ENCODE peak calls at places on chromosomes 12 and 14, in nine cellular contexts. One of them, this sample, is unnamed. For H3K36me3, the result is how much of the 10 kb centered on the place peaks cover.

GRCh38 chr14:58200480-58200841 is 512 bp downstream of the ACTR10 start:
- DNase-seq in GM23338: no peak
- DNase-seq in HCT116: no peak
- DNase-seq in hepatocyte: no peak
- DNase-seq in GM23248: peak
- DNase-seq in OCI-LY7: no peak
- DNase-seq in PC-3: peak
- DNase-seq in MM.1S: no peak
- DNase-seq in SK-N-SH: no peak
- DNase-seq in this sample: no peak

GRCh38 chr12:79374543-79374942 is 316.2 kb downstream of the PAWR start:
- DNase-seq in GM23338: no peak
- DNase-seq in HCT116: no peak
- DNase-seq in hepatocyte: no peak
- DNase-seq in GM23248: peak
- DNase-seq in OCI-LY7: no peak
- DNase-seq in PC-3: peak
- DNase-seq in MM.1S: no peak
- DNase-seq in SK-N-SH: no peak
- DNase-seq in this sample: no peak

GRCh38 chr12:13436696-13437391 is 240.3 kb downstream of the EMP1 start:
- DNase-seq in GM23338: no peak
- DNase-seq in HCT116: no peak
- DNase-seq in hepatocyte: peak
- DNase-seq in GM23248: peak
- DNase-seq in OCI-LY7: no peak
- DNase-seq in PC-3: no peak
- DNase-seq in MM.1S: no peak
- DNase-seq in SK-N-SH: peak
- DNase-seq in this sample: no peak

GRCh38 chr14:95432152-95433093 is 84.0 kb downstream of the SYNE3 start:
- DNase-seq in GM23338: peak
- DNase-seq in HCT116: no peak
- DNase-seq in hepatocyte: peak
- DNase-seq in GM23248: peak
- DNase-seq in OCI-LY7: peak
- DNase-seq in PC-3: peak
- DNase-seq in MM.1S: no peak
- DNase-seq in SK-N-SH: peak
- DNase-seq in this sample: peak

GRCh38 chr12:84982888-84983287 is 53.2 kb downstream of the TSPAN19 start:
- DNase-seq in GM23338: peak
- DNase-seq in HCT116: no peak
- DNase-seq in hepatocyte: no peak
- DNase-seq in GM23248: no peak
- DNase-seq in OCI-LY7: no peak
- DNase-seq in PC-3: no peak
- DNase-seq in MM.1S: no peak
- DNase-seq in SK-N-SH: no peak
- DNase-seq in this sample: no peak

GRCh38 chr12:39632670-39633069 is 13.1 kb upstream of the ABCD2 start:
- DNase-seq in GM23338: no peak
- DNase-seq in HCT116: no peak
- DNase-seq in hepatocyte: no peak
- DNase-seq in GM23248: peak
- DNase-seq in OCI-LY7: no peak
- DNase-seq in PC-3: no peak
- DNase-seq in MM.1S: no peak
- DNase-seq in SK-N-SH: no peak
- DNase-seq in this sample: no peak

GRCh38 chr12:78931466-78931990 is 67.0 kb downstream of the SYT1 start:
- DNase-seq in GM23338: peak
- DNase-seq in HCT116: no peak
- DNase-seq in hepatocyte: no peak
- DNase-seq in GM23248: no peak
- DNase-seq in OCI-LY7: no peak
- DNase-seq in PC-3: no peak
- DNase-seq in MM.1S: no peak
- DNase-seq in SK-N-SH: peak
- DNase-seq in this sample: peak

GRCh38 chr14:104436741-104437701 is 142.5 kb upstream of the C14orf180 start:
- DNase-seq in GM23338: no peak
- DNase-seq in HCT116: no peak
- DNase-seq in hepatocyte: no peak
- DNase-seq in GM23248: no peak
- DNase-seq in OCI-LY7: no peak
- DNase-seq in PC-3: no peak
- DNase-seq in MM.1S: no peak
- DNase-seq in SK-N-SH: peak
- DNase-seq in this sample: no peak

GRCh38 chr14:99737451-99737951 is 53.4 kb downstream of the CYP46A1 start:
- DNase-seq in GM23338: no peak
- DNase-seq in HCT116: no peak
- DNase-seq in hepatocyte: no peak
- DNase-seq in GM23248: peak
- DNase-seq in OCI-LY7: no peak
- DNase-seq in PC-3: peak
- DNase-seq in MM.1S: no peak
- DNase-seq in SK-N-SH: peak
- DNase-seq in this sample: no peak

GRCh38 chr12:122413516-122414404 is 8.7 kb downstream of the CLIP1 start:
- DNase-seq in GM23338: no peak
- DNase-seq in HCT116: no peak
- DNase-seq in hepatocyte: no peak
- DNase-seq in GM23248: peak
- DNase-seq in OCI-LY7: no peak
- DNase-seq in PC-3: no peak
- DNase-seq in MM.1S: no peak
- DNase-seq in SK-N-SH: no peak
- DNase-seq in this sample: no peak

GRCh38 chr12:6703631-6704030 is 3.0 kb upstream of the PIANP start:
- DNase-seq in GM23338: peak
- DNase-seq in HCT116: no peak
- DNase-seq in hepatocyte: no peak
- DNase-seq in GM23248: peak
- DNase-seq in OCI-LY7: peak
- DNase-seq in PC-3: no peak
- DNase-seq in MM.1S: no peak
- DNase-seq in SK-N-SH: no peak
- DNase-seq in this sample: peak

GRCh38 chr14:95003099-95003960 is 154.0 kb downstream of the DICER1 start:
- DNase-seq in GM23338: no peak
- DNase-seq in HCT116: no peak
- DNase-seq in hepatocyte: no peak
- DNase-seq in GM23248: no peak
- DNase-seq in OCI-LY7: no peak
- DNase-seq in PC-3: no peak
- DNase-seq in MM.1S: no peak
- DNase-seq in SK-N-SH: no peak
- DNase-seq in this sample: no peak

GRCh38 chr14:69615471-69616407 is 4.3 kb downstream of the SUSD6 start:
- DNase-seq in GM23338: no peak
- DNase-seq in HCT116: no peak
- DNase-seq in hepatocyte: no peak
- DNase-seq in GM23248: peak
- DNase-seq in OCI-LY7: peak
- DNase-seq in PC-3: no peak
- DNase-seq in MM.1S: peak
- DNase-seq in SK-N-SH: no peak
- DNase-seq in this sample: no peak

GRCh38 chr12:57215668-57216013 is 953 bp upstream of the NXPH4 start:
- DNase-seq in GM23338: no peak
- DNase-seq in HCT116: no peak
- DNase-seq in hepatocyte: no peak
- DNase-seq in GM23248: peak
- DNase-seq in OCI-LY7: no peak
- DNase-seq in PC-3: peak
- DNase-seq in MM.1S: no peak
- DNase-seq in SK-N-SH: no peak
- DNase-seq in this sample: no peak

GRCh38 chr14:22386924-22387775 is 201.9 kb downstream of the DAD1 start:
- DNase-seq in GM23338: peak
- DNase-seq in HCT116: peak
- DNase-seq in hepatocyte: peak
- DNase-seq in GM23248: peak
- DNase-seq in OCI-LY7: peak
- DNase-seq in PC-3: peak
- DNase-seq in MM.1S: peak
- DNase-seq in SK-N-SH: peak
- DNase-seq in this sample: peak

GRCh38 chr12:106434521-106434920 is 77.0 kb downstream of the POLR3B start:
- DNase-seq in GM23338: no peak
- DNase-seq in HCT116: no peak
- DNase-seq in hepatocyte: no peak
- DNase-seq in GM23248: no peak
- DNase-seq in OCI-LY7: no peak
- DNase-seq in PC-3: no peak
- DNase-seq in MM.1S: no peak
- DNase-seq in SK-N-SH: no peak
- DNase-seq in this sample: no peak

GRCh38 chr12:54407183-54407905 is 11.7 kb downstream of the ITGA5 start:
- DNase-seq in GM23338: no peak
- DNase-seq in HCT116: no peak
- DNase-seq in hepatocyte: no peak
- DNase-seq in GM23248: peak
- DNase-seq in OCI-LY7: no peak
- DNase-seq in PC-3: no peak
- DNase-seq in MM.1S: no peak
- DNase-seq in SK-N-SH: no peak
- DNase-seq in this sample: no peak
- H3K36me3 ChIP-seq in GM23338: under half
- H3K36me3 ChIP-seq in HCT116: under half
- H3K36me3 ChIP-seq in hepatocyte: under half
- H3K36me3 ChIP-seq in GM23248: half or more
- H3K36me3 ChIP-seq in OCI-LY7: under half
- H3K36me3 ChIP-seq in PC-3: under half
- H3K36me3 ChIP-seq in MM.1S: under half
- H3K36me3 ChIP-seq in SK-N-SH: under half
- H3K36me3 ChIP-seq in this sample: under half

DNA sequence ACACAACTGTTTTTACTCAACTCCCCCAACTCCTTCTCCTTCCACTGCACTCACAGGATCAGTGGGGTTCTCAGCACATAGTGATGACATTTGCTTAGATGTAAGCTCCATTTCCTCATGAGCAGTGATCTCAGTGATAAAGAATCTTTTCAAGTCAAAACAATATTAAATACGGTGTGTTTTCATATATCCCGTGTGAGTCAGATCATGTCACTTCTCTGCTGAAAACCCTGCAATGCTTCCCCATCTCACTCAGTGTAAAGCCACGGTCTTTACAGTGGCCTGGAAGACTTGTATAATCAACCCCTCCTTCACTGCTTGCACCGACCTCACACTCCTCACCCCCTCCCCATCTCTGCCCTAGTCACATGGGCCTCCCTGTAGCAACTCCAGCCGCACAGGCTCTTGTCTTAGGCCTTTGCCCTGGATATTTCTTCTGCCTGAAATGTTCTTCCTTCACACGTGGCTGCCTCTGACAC is 149.7 kb upstream of the ARHGAP5 start:
- DNase-seq in GM23338: peak
- DNase-seq in HCT116: no peak
- DNase-seq in hepatocyte: peak
- DNase-seq in GM23248: peak
- DNase-seq in OCI-LY7: no peak
- DNase-seq in PC-3: peak
- DNase-seq in MM.1S: no peak
- DNase-seq in SK-N-SH: no peak
- DNase-seq in this sample: peak
- H3K27ac ChIP-seq in GM23338: no peak
- H3K27ac ChIP-seq in HCT116: no peak
- H3K27ac ChIP-seq in hepatocyte: peak
- H3K27ac ChIP-seq in GM23248: peak
- H3K27ac ChIP-seq in OCI-LY7: no peak
- H3K27ac ChIP-seq in PC-3: peak
- H3K27ac ChIP-seq in MM.1S: no peak
- H3K27ac ChIP-seq in SK-N-SH: peak
- H3K27ac ChIP-seq in this sample: no peak

DNA sequence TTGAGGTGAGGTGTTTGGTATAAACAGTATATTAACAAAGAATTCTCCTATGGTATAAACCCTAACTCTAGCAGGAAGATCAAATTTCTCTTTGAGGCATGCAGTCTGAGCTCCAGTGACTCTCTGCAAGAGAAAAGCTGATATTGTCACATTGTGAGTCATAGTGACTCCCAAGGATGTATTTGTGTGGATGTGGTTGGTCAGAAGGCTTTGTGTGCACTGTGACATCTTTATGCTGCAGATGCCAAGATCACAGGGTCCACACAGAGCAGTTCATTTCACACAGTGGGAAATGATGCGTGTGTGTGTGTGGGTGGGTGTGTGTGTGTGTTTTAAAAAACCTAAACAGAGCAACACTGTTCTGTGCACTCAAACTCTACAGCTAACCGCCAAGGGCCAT is 727.8 kb downstream of the DIO2 start:
- DNase-seq in GM23338: no peak
- DNase-seq in HCT116: no peak
- DNase-seq in hepatocyte: no peak
- DNase-seq in GM23248: peak
- DNase-seq in OCI-LY7: no peak
- DNase-seq in PC-3: peak
- DNase-seq in MM.1S: no peak
- DNase-seq in SK-N-SH: no peak
- DNase-seq in this sample: no peak
- TF ChIP-seq EZH2phosphoT487 in GM23338: no peak
- TF ChIP-seq EZH2phosphoT487 in HCT116: no peak
- TF ChIP-seq EZH2phosphoT487 in hepatocyte: no peak
- TF ChIP-seq EZH2phosphoT487 in GM23248: no peak
- TF ChIP-seq EZH2phosphoT487 in OCI-LY7: no peak
- TF ChIP-seq EZH2phosphoT487 in PC-3: no peak
- TF ChIP-seq EZH2phosphoT487 in MM.1S: no peak
- TF ChIP-seq EZH2phosphoT487 in SK-N-SH: no peak
- TF ChIP-seq EZH2phosphoT487 in this sample: no peak

GRCh38 chr12:48132826-48133225 is 13.7 kb downstream of the PFKM start:
- DNase-seq in GM23338: no peak
- DNase-seq in HCT116: no peak
- DNase-seq in hepatocyte: no peak
- DNase-seq in GM23248: no peak
- DNase-seq in OCI-LY7: no peak
- DNase-seq in PC-3: no peak
- DNase-seq in MM.1S: no peak
- DNase-seq in SK-N-SH: no peak
- DNase-seq in this sample: no peak

GRCh38 chr12:48131517-48131916 is 12.4 kb downstream of the PFKM start:
- DNase-seq in GM23338: no peak
- DNase-seq in HCT116: no peak
- DNase-seq in hepatocyte: no peak
- DNase-seq in GM23248: no peak
- DNase-seq in OCI-LY7: no peak
- DNase-seq in PC-3: no peak
- DNase-seq in MM.1S: no peak
- DNase-seq in SK-N-SH: no peak
- DNase-seq in this sample: no peak

DNA sequence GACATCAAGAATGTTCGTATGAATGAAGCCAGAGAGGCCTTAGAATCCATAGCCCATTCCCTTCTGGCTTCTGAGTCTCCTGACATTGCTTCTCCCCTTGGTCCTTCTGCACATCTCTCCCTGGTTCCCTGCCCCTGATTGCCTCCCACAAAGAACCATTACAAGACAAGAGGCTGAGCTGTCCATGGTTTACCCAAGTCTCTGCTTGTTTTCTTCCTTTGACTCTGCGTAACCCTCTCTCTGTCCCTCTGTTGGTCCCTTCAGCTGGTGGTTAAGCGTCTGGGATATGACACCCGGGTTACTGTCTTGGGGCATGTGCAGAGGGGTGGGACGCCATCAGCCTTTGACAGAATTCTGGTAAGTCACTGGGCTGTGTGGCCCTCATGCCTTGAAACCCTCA is 15.9 kb downstream of the PFKM start:
- DNase-seq in GM23338: no peak
- DNase-seq in HCT116: no peak
- DNase-seq in hepatocyte: no peak
- DNase-seq in GM23248: no peak
- DNase-seq in OCI-LY7: no peak
- DNase-seq in PC-3: no peak
- DNase-seq in MM.1S: no peak
- DNase-seq in SK-N-SH: no peak
- DNase-seq in this sample: no peak
- H3K36me3 ChIP-seq in GM23338: half or more
- H3K36me3 ChIP-seq in HCT116: half or more
- H3K36me3 ChIP-seq in hepatocyte: under half
- H3K36me3 ChIP-seq in GM23248: under half
- H3K36me3 ChIP-seq in OCI-LY7: half or more
- H3K36me3 ChIP-seq in PC-3: under half
- H3K36me3 ChIP-seq in MM.1S: under half
- H3K36me3 ChIP-seq in SK-N-SH: under half
- H3K36me3 ChIP-seq in this sample: under half